ENCODE peak calls at places on chromosomes 4 and X, in seven cellular contexts. One of them, this sample, is unnamed.
A peak's percentile ranks its signal among the peaks of the same experiment; 100 is the strongest.

GRCh38 chr4:112082954-112083586 is 62.2 kb upstream of the FAM241A start:
- DNase-seq in astrocyte: peak; percentile 93
- DNase-seq in upper lobe of right lung: no peak
- DNase-seq in GM19239: no peak
- DNase-seq in lower leg skin: no peak
- DNase-seq in naive B cell: no peak
- DNase-seq in H9: no peak
- DNase-seq in this sample: no peak

GRCh38 chr4:40046311-40046980 is 10.2 kb upstream of the N4BP2 start:
- DNase-seq in astrocyte: peak; percentile 77
- DNase-seq in upper lobe of right lung: no peak
- DNase-seq in GM19239: no peak
- DNase-seq in lower leg skin: no peak
- DNase-seq in naive B cell: no peak
- DNase-seq in H9: no peak
- DNase-seq in this sample: peak; percentile 46

GRCh38 chr4:5992171-5993062 is 25.8 kb downstream of the C4orf50 start:
- DNase-seq in astrocyte: no peak
- DNase-seq in upper lobe of right lung: peak; percentile 55
- DNase-seq in GM19239: no peak
- DNase-seq in lower leg skin: peak; percentile 57
- DNase-seq in naive B cell: no peak
- DNase-seq in H9: peak; percentile 20
- DNase-seq in this sample: no peak

GRCh38 chr4:150046728-150047217 is 31.5 kb upstream of the DCLK2 start:
- DNase-seq in astrocyte: no peak
- DNase-seq in upper lobe of right lung: no peak
- DNase-seq in GM19239: no peak
- DNase-seq in lower leg skin: no peak
- DNase-seq in naive B cell: no peak
- DNase-seq in H9: no peak
- DNase-seq in this sample: no peak

GRCh38 chrX:110317079-110317819 is 636 bp downstream of the AMMECR1 start:
- DNase-seq in astrocyte: no peak
- DNase-seq in upper lobe of right lung: peak; percentile 64
- DNase-seq in GM19239: no peak
- DNase-seq in lower leg skin: peak; percentile 87
- DNase-seq in naive B cell: no peak
- DNase-seq in H9: no peak
- DNase-seq in this sample: peak; percentile 41

GRCh38 chr4:110498420-110498819 is 22.5 kb downstream of the ENPEP start:
- DNase-seq in astrocyte: no peak
- DNase-seq in upper lobe of right lung: no peak
- DNase-seq in GM19239: no peak
- DNase-seq in lower leg skin: no peak
- DNase-seq in naive B cell: no peak
- DNase-seq in H9: no peak
- DNase-seq in this sample: no peak

GRCh38 chrX:72306851-72307645 is 1.3 kb upstream of the CITED1 start:
- DNase-seq in astrocyte: peak; percentile 62
- DNase-seq in upper lobe of right lung: peak; percentile 73
- DNase-seq in GM19239: peak; percentile 53
- DNase-seq in lower leg skin: no peak
- DNase-seq in naive B cell: no peak
- DNase-seq in H9: peak; percentile 60
- DNase-seq in this sample: peak; percentile 85

GRCh38 chr4:15003441-15003890 is 1.2 kb downstream of the CPEB2 start:
- DNase-seq in astrocyte: no peak
- DNase-seq in upper lobe of right lung: peak; percentile 85
- DNase-seq in GM19239: peak; percentile 30
- DNase-seq in lower leg skin: peak; percentile 90
- DNase-seq in naive B cell: no peak
- DNase-seq in H9: peak; percentile 52
- DNase-seq in this sample: peak; percentile 58

GRCh38 chr4:7973545-7973981 is 33.9 kb upstream of the AFAP1 start:
- DNase-seq in astrocyte: peak; percentile 83
- DNase-seq in upper lobe of right lung: no peak
- DNase-seq in GM19239: no peak
- DNase-seq in lower leg skin: no peak
- DNase-seq in naive B cell: no peak
- DNase-seq in H9: no peak
- DNase-seq in this sample: no peak

This sample was measured in left lung.